ENCODE peak calls at places on chromosomes 2 and 18, in five cellular contexts. S is K562, R is H1, Q is HepG2, C is GM12878. A is an unnamed sample.

GRCh38 chr2:47898089-47898731 is 8.1 kb downstream of the FBXO11 start:
- DNase-seq in Q (no peak), S (no peak), C (no peak), R (no peak), A (no peak)

GRCh38 chr2:210991107-210991506 is 434.7 kb downstream of the CPS1 start:
- DNase-seq in C (no peak), R (no peak), Q (no peak), S (no peak), A (no peak)

GRCh38 chr2:66929632-66930385 is 467.3 kb upstream of the ETAA1 start:
- DNase-seq in R (no peak), S (no peak), Q (no peak), C (no peak), A (no peak)

GRCh38 chr2:191974676-191975075 is 127.8 kb upstream of the CAVIN2 start:
- DNase-seq in C (no peak), Q (no peak), R (no peak), S (no peak), A (no peak)

GRCh38 chr2:109619131-109619615 is 5.0 kb downstream of the SOWAHC start:
- DNase-seq in C (no peak), Q (no peak), R (no peak), S (no peak), A (no peak)

GRCh38 chr18:8609711-8610441 is 639 bp downstream of the RAB12 start:
- DNase-seq in R (no peak), Q (no peak), S (no peak), C (no peak), A (no peak)

GRCh38 chr2:17958486-17959092 is 80.1 kb downstream of the KCNS3 start:
- DNase-seq in Q (no peak), C (no peak), R (no peak), S (no peak), A (no peak)

GRCh38 chr2:64651590-64651989 is 2.1 kb downstream of the SERTAD2 start:
- DNase-seq in R (no peak), S (no peak), C (no peak), Q (no peak), A (no peak)

GRCh38 chr2:230327418-230328154 is 593 bp downstream of the SP140L start:
- DNase-seq in R (no peak), C (no peak), Q (no peak), S (no peak), A (no peak)

GRCh38 chr2:207913772-207914358 is 111.5 kb downstream of the PLEKHM3 start:
- DNase-seq in C (no peak), R (no peak), S (no peak), Q (no peak), A (no peak)

GRCh38 chr2:166451451-166451850 is 42.6 kb downstream of the SCN7A start:
- DNase-seq in C (no peak), Q (no peak), S (no peak), R (no peak), A (no peak)
- TF ChIP-seq SP1 in C (no peak), Q (no peak), S (no peak), R (no peak), A (no peak)

GRCh38 chr18:63082661-63083531 is 236.7 kb downstream of the BCL2 start:
- DNase-seq in Q (no peak), R (no peak), C (no peak), S (no peak), A (no peak)
- H2AFZ ChIP-seq in Q (no peak overlapping the region), R (no peak overlapping the region), C (no peak overlapping the region), S (no peak overlapping the region), A (no peak overlapping the region)

DNA sequence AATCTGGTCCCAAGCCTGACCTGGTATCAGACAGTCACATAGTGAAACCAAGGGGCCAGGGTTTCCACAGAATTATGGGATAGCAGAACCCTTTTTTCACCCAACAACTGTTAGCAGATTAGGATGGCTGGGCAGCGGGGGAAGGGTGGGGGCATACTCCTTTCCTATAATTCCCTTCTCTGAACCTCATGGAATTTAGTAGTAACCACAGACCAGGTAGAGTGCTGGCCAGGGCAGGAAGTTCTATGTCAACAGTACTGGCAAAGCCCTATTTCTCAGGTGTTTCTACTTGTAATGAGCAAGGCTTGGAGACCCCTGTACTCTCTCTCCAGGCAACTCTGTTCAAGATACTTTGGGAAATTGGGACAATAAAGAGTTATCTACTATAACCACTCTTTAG is 174.6 kb downstream of the THADA start:
- DNase-seq in C (no peak), R (no peak), S (no peak), Q (no peak), A (no peak)
- TF ChIP-seq ZNF274 in C (no peak), R (no peak), S (no peak), Q (no peak), A (no peak)

GRCh38 chr18:49563701-49564100 is 1.8 kb downstream of the LIPG start:
- DNase-seq in S (no peak), Q (no peak), R (no peak), C (no peak), A (no peak)

GRCh38 chr18:49564435-49564834 is 2.6 kb downstream of the LIPG start:
- DNase-seq in Q (no peak), R (no peak), S (no peak), C (no peak), A (no peak)

GRCh38 chr18:49562481-49563129 is 748 bp downstream of the LIPG start:
- DNase-seq in Q (no peak), S (no peak), R (peak; percentile 53), C (no peak), A (no peak)

GRCh38 chr18:49561377-49562193 is at the start of gene LIPG:
- DNase-seq in Q (peak; percentile 34), R (peak; percentile 81), C (no peak), S (peak; percentile 80), A (peak; percentile 57)

GRCh38 chr18:49563130-49563540 is 1.3 kb downstream of the LIPG start:
- DNase-seq in C (no peak), Q (no peak), S (no peak), R (no peak), A (peak; percentile 33)
- TF ChIP-seq SP1 in C (no peak), Q (no peak), S (no peak), R (no peak), A (peak; percentile 82)

DNA sequence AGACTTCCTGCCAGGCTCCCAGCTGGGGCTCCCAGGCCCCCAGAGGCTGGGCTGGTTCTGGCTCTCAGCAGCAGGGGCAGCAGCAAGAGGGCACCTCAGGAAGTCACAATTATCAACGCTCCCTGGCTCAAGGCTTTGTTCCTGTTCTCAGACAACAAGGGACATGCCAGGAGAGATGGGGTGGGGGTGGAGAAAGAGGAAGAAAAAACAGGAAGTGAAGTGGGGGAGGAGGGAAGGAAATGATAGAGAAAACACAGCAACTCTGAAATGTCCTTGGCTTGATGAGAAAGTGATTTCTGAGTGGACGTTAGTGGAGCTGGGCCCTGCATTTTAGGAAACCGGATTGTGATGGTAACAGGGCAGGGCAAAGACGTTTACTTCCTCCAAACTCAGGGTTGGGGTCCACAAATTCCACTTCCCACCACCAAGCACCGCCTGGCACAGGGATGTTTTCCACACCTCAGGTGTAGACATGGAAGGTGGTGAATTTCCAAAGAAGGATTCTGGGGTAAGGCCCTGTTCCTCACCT is 40.4 kb downstream of the CYRIA start:
- DNase-seq in S (no peak), Q (no peak), C (no peak), R (no peak), A (no peak)
- H2AFZ ChIP-seq in S (peak overlapping the region; percentile 94), Q (no peak overlapping the region), C (no peak overlapping the region), R (peak overlapping the region; percentile 63), A (no peak overlapping the region)

GRCh38 chr18:47248610-47249343 is 2.7 kb downstream of the SKOR2 start:
- DNase-seq in C (no peak), R (peak; percentile 63), Q (no peak), S (no peak), A (no peak)
- TF ChIP-seq ZNF274 in C (no peak), R (no peak), Q (no peak), S (no peak), A (no peak)

DNA sequence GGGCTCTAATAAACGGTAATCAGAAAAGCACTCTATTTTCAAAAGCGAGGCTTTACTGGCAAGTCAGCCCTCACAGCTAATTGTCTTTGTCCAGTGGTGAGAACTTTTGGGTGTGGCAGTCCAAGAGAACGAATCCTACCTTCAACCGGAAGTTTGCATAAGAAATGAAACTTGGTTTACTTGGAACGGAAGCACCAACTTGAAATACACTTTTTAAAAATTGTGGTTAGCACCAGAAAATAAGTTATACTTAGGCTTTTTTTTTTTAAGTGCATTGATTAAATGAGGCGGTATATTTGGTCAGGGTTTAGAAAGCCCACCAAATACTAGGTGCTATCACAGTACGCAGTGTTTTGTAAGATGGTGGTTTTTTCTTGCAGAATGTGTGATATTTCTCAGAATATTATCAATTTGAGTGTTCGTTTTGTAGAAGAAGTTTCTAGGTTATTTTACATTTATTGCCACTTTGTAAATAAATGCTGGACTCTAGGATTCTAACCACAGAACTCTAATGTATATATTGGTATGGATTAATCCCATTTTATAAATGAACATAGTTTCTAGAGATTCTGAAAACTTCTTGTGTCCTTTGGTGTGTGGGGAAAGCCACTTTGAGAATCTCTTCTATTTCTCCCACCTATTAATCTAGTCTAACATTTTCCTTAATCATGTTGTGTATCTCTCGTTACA is 1.2 kb downstream of the MYL12A start:
- DNase-seq in Q (peak; percentile 61), S (no peak), R (no peak), C (no peak), A (no peak)
- TF ChIP-seq SP1 in Q (no peak), S (no peak), R (no peak), C (no peak), A (no peak)